ENCODE peak calls at places on chromosomes 12 and 14, in nine cellular contexts. U, V, M, Q, P, F, Z, B and X are unnamed samples.
A peak's percentile ranks its signal among the peaks of the same experiment; 100 is the strongest.

GRCh38 chr14:100292776-100293461 is 13.3 kb downstream of the SLC25A29 start:
- DNase-seq in P (no peak), U (no peak), F (no peak), Z (no peak), V (no peak), Q (no peak), M (no peak), B (no peak), X (no peak)

GRCh38 chr12:19850341-19851065 is 411.2 kb downstream of the AEBP2 start:
- DNase-seq in B (no peak), Z (peak; percentile 65), F (peak; percentile 12), M (no peak), U (no peak), Q (peak; percentile 33), P (no peak), V (no peak), X (no peak)

GRCh38 chr14:69183735-69184134 is 7.6 kb upstream of the EXD2 start:
- DNase-seq in U (peak; percentile 57), P (no peak), V (peak; percentile 25), Z (no peak), B (no peak), F (peak; percentile 15), M (no peak), Q (peak; percentile 2), X (no peak)

GRCh38 chr14:94598816-94599655 is 13.2 kb upstream of the SERPINA3 start:
- DNase-seq in P (peak; percentile 86), M (peak; percentile 21), U (no peak), Z (peak; percentile 98), F (peak; percentile 99), B (peak; percentile 68), V (peak; percentile 94), Q (peak; percentile 99), X (peak; percentile 79)

GRCh38 chr12:132319359-132319950 is 9.9 kb downstream of the GALNT9 start:
- DNase-seq in Q (no peak), B (peak; percentile 4), M (no peak), V (no peak), F (no peak), P (no peak), Z (no peak), U (peak; percentile 28), X (no peak)

GRCh38 chr12:91506461-91506860 is 323.8 kb upstream of the DCN start:
- DNase-seq in V (no peak), B (no peak), Z (no peak), P (no peak), Q (no peak), F (no peak), M (no peak), U (no peak), X (no peak)

GRCh38 chr14:100784523-100785337 is 41.2 kb upstream of the MEG3 start:
- DNase-seq in F (no peak), P (no peak), Z (no peak), M (no peak), U (no peak), Q (no peak), V (no peak), B (no peak), X (no peak)

GRCh38 chr12:100672075-100672592 is 98.7 kb downstream of the GAS2L3 start:
- DNase-seq in P (no peak), M (peak; percentile 43), Z (no peak), F (peak; percentile 15), B (no peak), U (peak; percentile 50), V (no peak), Q (peak; percentile 12), X (no peak)

GRCh38 chr14:91968280-91968679 is 20.8 kb upstream of the FBLN5 start:
- DNase-seq in Q (no peak), U (no peak), Z (no peak), B (no peak), V (no peak), P (no peak), F (no peak), M (no peak), X (no peak)

GRCh38 chr12:89723276-89723675 is 14.6 kb upstream of the ATP2B1 start:
- DNase-seq in F (no peak), Q (no peak), U (no peak), Z (no peak), P (no peak), B (no peak), M (no peak), V (no peak), X (no peak)

GRCh38 chr12:26471560-26471959 is 276.2 kb downstream of the SSPN start:
- DNase-seq in B (no peak), F (peak; percentile 41), Q (peak; percentile 18), M (no peak), Z (peak; percentile 26), U (no peak), V (peak; percentile 62), P (peak; percentile 21), X (no peak)

GRCh38 chr12:105100207-105100985 is 7.1 kb upstream of the WASHC4 start:
- DNase-seq in V (peak; percentile 77), U (no peak), F (peak; percentile 78), Z (no peak), Q (peak; percentile 76), P (no peak), B (no peak), M (no peak), X (no peak)

GRCh38 chr12:25058619-25059018 is 109.7 kb upstream of the BCAT1 start:
- DNase-seq in U (no peak), V (no peak), B (no peak), Q (no peak), F (no peak), M (no peak), P (no peak), Z (no peak), X (no peak)

GRCh38 chr12:5043589-5044419 is at the start of gene KCNA5:
- DNase-seq in V (no peak), F (no peak), Q (no peak), B (no peak), M (peak; percentile 79), U (no peak), P (no peak), Z (no peak), X (no peak)

GRCh38 chr12:4114986-4115385 is 158.6 kb upstream of the CCND2 start:
- DNase-seq in U (no peak), Q (no peak), M (no peak), Z (no peak), V (no peak), B (no peak), P (no peak), F (no peak), X (no peak)

DNA sequence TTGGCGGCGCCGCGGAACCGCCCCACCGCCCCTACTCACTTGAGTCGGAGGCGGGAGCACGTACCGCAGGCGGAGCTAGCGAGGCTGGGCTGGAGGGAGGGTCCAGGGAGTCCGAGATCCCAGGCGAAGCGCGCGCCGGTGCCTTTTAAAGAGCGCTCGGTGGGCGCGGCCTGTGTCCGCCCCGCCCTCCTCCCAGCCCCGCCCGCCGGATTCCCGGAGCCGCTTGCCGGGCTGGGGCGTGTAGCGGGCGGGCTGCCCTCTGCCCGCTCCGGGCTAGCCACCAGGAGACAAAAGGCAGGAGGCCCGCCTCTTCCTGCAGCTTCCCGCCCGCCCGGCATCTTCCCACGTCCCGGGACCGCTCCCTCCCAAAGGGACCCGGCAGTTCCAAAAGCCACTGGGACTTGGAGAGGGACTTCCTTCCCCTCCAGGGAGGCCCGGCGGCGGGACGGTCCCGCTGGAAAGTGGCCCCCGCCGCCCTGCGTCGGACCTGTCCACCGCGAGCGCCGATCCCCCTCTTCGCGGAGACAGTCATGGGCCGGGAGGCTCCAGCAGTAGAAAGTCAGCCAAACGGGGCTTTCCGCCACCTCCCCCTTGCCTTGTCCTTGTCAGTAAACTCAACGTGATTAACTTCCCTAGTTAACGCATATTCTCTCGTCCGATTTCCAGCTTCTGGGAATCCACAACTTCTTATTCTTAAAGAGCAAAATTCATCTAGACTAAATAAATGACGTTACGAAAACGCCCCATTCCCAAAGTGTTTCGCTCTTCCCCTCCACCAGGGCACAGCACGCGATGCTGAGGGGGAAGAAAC is at the start of gene CSRP2:
- DNase-seq in Q (peak; percentile 67), U (peak; percentile 91), P (no peak), Z (peak; percentile 66), V (peak; percentile 90), F (peak; percentile 74), M (peak; percentile 98), B (peak; percentile 87), X (peak; percentile 80)
- TF ChIP-seq CTCF in Q (peak; percentile 33), U (peak; percentile 18), P (peak; percentile 39), Z (peak; percentile 44), V (peak; percentile 23), F (peak; percentile 49), M (peak; percentile 41), B (peak; percentile 19), X (no peak)

GRCh38 chr12:52007158-52007921 is 594 bp downstream of the TAMALIN start:
- DNase-seq in U (peak; percentile 70), B (peak; percentile 56), V (no peak), M (peak; percentile 47), Z (no peak), Q (no peak), F (no peak), P (no peak), X (no peak)
- H3K4me3 ChIP-seq in U (peak overlapping the region; percentile 74), B (peak overlapping the region; percentile 75), V (peak overlapping the region; percentile 79), M (peak overlapping the region; percentile 63), Z (peak overlapping the region; percentile 65), Q (peak overlapping the region; percentile 48), F (peak overlapping the region; percentile 70), P (peak overlapping the region; percentile 54), X (peak overlapping the region; percentile 72)

DNA sequence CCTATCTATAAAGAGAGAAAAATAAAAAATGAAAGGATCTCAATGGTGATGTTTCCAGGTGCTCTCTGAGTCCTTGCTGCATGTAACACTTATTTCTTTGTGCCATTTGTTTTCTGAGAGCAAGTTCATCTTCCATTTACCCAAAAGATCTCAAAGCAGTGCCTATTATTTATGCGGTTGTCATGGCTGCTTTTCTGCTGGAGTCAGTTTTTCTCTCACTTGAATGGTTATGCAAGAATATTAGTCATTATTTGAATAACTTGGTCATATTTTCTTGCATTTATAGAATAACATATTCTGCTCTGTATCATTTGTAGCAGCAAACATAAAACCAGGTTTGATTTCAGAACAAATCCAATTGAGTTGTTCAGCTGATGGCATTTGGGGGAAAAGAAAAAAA is 141.8 kb upstream of the G2E3 start:
- DNase-seq in U (no peak), P (no peak), Q (peak; percentile 20), V (peak; percentile 2), B (no peak), F (peak; percentile 55), M (no peak), Z (no peak), X (no peak)
- TF ChIP-seq CTCF in U (no peak), P (no peak), Q (no peak), V (no peak), B (no peak), F (no peak), M (no peak), Z (no peak), X (no peak)

GRCh38 chr12:68453876-68454275 is 121.7 kb upstream of the MDM1 start:
- DNase-seq in Q (no peak), Z (no peak), M (no peak), B (no peak), U (no peak), P (no peak), V (no peak), F (no peak), X (no peak)

GRCh38 chr12:68454855-68455254 is 122.7 kb upstream of the MDM1 start:
- DNase-seq in Q (no peak), F (no peak), Z (no peak), V (no peak), M (no peak), P (no peak), U (no peak), B (no peak), X (no peak)

GRCh38 chr12:68451261-68452091 is 119.3 kb upstream of the MDM1 start:
- DNase-seq in Z (peak; percentile 87), U (no peak), B (peak; percentile 26), F (peak; percentile 63), V (peak; percentile 74), P (peak; percentile 78), M (no peak), Q (peak; percentile 82), X (no peak)

GRCh38 chr12:68453278-68453677 is 121.1 kb upstream of the MDM1 start:
- DNase-seq in F (no peak), Q (no peak), V (no peak), U (no peak), P (no peak), B (no peak), M (no peak), Z (no peak), X (no peak)

GRCh38 chr12:68455676-68456345 is 123.6 kb upstream of the MDM1 start:
- DNase-seq in M (no peak), Z (no peak), U (no peak), Q (no peak), P (no peak), B (no peak), F (peak; percentile 23), V (peak; percentile 23), X (no peak)
- H3K4me3 ChIP-seq in M (no peak overlapping the region), Z (no peak overlapping the region), U (no peak overlapping the region), Q (no peak overlapping the region), P (no peak overlapping the region), B (no peak overlapping the region), F (no peak overlapping the region), V (no peak overlapping the region), X (no peak overlapping the region)